ENCODE peak calls at places on chromosome 7, in seven cellular contexts. Z, D, X, P, M, Q and A are unnamed samples.

GRCh38 chr7:84042110-84042539 is 152.5 kb downstream of the SEMA3A start:
- DNase-seq in Z (no peak), D (no peak), X (no peak), P (no peak), M (peak; percentile 26), Q (no peak), A (no peak)

GRCh38 chr7:70044525-70044924 is 446.2 kb downstream of the AUTS2 start:
- DNase-seq in Z (no peak), D (no peak), X (no peak), P (no peak), M (no peak), Q (no peak), A (no peak)

GRCh38 chr7:116542618-116543017 is 17.8 kb downstream of the CAV1 start:
- DNase-seq in Z (no peak), D (no peak), X (no peak), P (no peak), M (no peak), Q (no peak), A (no peak)

GRCh38 chr7:29485376-29486190 is 78.1 kb upstream of the PRR15 start:
- DNase-seq in Z (no peak), D (no peak), X (no peak), P (no peak), M (no peak), Q (no peak), A (no peak)

GRCh38 chr7:44534501-44534900 is 6.6 kb downstream of the NPC1L1 start:
- DNase-seq in Z (no peak), D (no peak), X (no peak), P (no peak), M (no peak), Q (peak; percentile 42), A (no peak)

GRCh38 chr7:115226410-115226809 is 304.5 kb downstream of the MDFIC start:
- DNase-seq in Z (no peak), D (no peak), X (no peak), P (no peak), M (no peak), Q (no peak), A (no peak)

GRCh38 chr7:104922187-104923009 is 91.6 kb upstream of the KMT2E start:
- DNase-seq in Z (no peak), D (no peak), X (no peak), P (no peak), M (no peak), Q (no peak), A (no peak)

GRCh38 chr7:11434371-11434770 is 397.6 kb downstream of the THSD7A start:
- DNase-seq in Z (no peak), D (no peak), X (no peak), P (no peak), M (no peak), Q (no peak), A (no peak)

GRCh38 chr7:155998766-155999630 is 186.7 kb upstream of the SHH start:
- DNase-seq in Z (no peak), D (no peak), X (no peak), P (peak; percentile 49), M (no peak), Q (no peak), A (no peak)

GRCh38 chr7:47221826-47222225 is 360.1 kb downstream of the TNS3 start:
- DNase-seq in Z (no peak), D (no peak), X (no peak), P (no peak), M (no peak), Q (no peak), A (no peak)

GRCh38 chr7:21911341-21911875 is 34.3 kb downstream of the CDCA7L start:
- DNase-seq in Z (no peak), D (no peak), X (no peak), P (no peak), M (no peak), Q (no peak), A (no peak)

GRCh38 chr7:79132844-79133451 is 320.5 kb downstream of the MAGI2 start:
- DNase-seq in Z (no peak), D (no peak), X (no peak), P (no peak), M (no peak), Q (no peak), A (no peak)

GRCh38 chr7:104267701-104268368 is 60.0 kb upstream of the ORC5 start:
- DNase-seq in Z (no peak), D (no peak), X (no peak), P (no peak), M (no peak), Q (no peak), A (no peak)

GRCh38 chr7:90857595-90857994 is 261.5 kb downstream of the CDK14 start:
- DNase-seq in Z (no peak), D (no peak), X (no peak), P (no peak), M (no peak), Q (peak; percentile 38), A (no peak)

GRCh38 chr7:129690701-129691100 is 79.2 kb downstream of the NRF1 start:
- DNase-seq in Z (no peak), D (no peak), X (no peak), P (no peak), M (no peak), Q (no peak), A (no peak)

GRCh38 chr7:135164357-135165021 is 6.0 kb downstream of the CYREN start:
- DNase-seq in Z (no peak), D (peak; percentile 71), X (peak; percentile 87), P (no peak), M (no peak), Q (peak; percentile 44), A (no peak)

GRCh38 chr7:116780966-116781365 is 81.4 kb upstream of the CAPZA2 start:
- DNase-seq in Z (peak; percentile 48), D (no peak), X (no peak), P (peak; percentile 61), M (peak; percentile 85), Q (peak; percentile 86), A (no peak)

GRCh38 chr7:21426958-21427860 is 674 bp upstream of the SP4 start:
- DNase-seq in Z (peak; percentile 99), D (peak; percentile 99), X (peak; percentile 98), P (peak; percentile 98), M (peak; percentile 99), Q (peak; percentile 99), A (peak; percentile 99)

GRCh38 chr7:134690614-134691504 is 44.2 kb downstream of the BPGM start:
- DNase-seq in Z (no peak), D (no peak), X (no peak), P (no peak), M (no peak), Q (no peak), A (no peak)

GRCh38 chr7:24757799-24758275 is 573 bp upstream of the GSDME start:
- DNase-seq in Z (no peak), D (no peak), X (no peak), P (no peak), M (no peak), Q (peak; percentile 10), A (no peak)

DNA sequence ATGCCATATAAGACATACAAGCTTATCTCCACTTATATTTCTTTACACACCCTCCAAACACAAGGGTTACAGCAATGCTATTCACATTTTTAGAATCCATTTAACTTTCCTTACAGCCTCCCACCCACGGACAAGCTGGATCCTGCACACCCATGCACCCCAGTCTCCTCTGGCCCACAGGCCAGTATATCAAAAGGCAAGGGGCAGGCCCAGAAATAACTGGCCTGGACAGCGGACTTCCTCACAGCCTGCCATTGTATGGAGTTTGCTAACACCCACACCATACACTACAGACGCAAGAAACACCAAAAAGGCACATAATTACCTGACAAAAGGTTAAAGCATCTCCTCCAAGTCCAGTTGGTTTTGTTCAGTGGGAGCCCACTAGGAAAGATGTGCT is 12.0 kb downstream of the HOXA4 start:
- DNase-seq in Z (no peak), D (no peak), X (no peak), P (no peak), M (no peak), Q (no peak), A (no peak)
- H3K27me3 ChIP-seq in Z (peaks cover 20% of the 10 kb centered on the region), D (peaks cover 41% of the 10 kb centered on the region), X (no peaks in the 10 kb centered on the region), P (no peaks in the 10 kb centered on the region), M (peaks cover 92% of the 10 kb centered on the region), Q (peaks cover 45% of the 10 kb centered on the region), A (no peaks in the 10 kb centered on the region)

GRCh38 chr7:55006499-55006898 is 12.3 kb upstream of the EGFR start:
- DNase-seq in Z (no peak), D (no peak), X (no peak), P (no peak), M (no peak), Q (no peak), A (no peak)
- TF ChIP-seq CTCF in Z (no peak), D (no peak), X (no peak), P (no peak), M (no peak), Q (no peak), A (no peak)

DNA sequence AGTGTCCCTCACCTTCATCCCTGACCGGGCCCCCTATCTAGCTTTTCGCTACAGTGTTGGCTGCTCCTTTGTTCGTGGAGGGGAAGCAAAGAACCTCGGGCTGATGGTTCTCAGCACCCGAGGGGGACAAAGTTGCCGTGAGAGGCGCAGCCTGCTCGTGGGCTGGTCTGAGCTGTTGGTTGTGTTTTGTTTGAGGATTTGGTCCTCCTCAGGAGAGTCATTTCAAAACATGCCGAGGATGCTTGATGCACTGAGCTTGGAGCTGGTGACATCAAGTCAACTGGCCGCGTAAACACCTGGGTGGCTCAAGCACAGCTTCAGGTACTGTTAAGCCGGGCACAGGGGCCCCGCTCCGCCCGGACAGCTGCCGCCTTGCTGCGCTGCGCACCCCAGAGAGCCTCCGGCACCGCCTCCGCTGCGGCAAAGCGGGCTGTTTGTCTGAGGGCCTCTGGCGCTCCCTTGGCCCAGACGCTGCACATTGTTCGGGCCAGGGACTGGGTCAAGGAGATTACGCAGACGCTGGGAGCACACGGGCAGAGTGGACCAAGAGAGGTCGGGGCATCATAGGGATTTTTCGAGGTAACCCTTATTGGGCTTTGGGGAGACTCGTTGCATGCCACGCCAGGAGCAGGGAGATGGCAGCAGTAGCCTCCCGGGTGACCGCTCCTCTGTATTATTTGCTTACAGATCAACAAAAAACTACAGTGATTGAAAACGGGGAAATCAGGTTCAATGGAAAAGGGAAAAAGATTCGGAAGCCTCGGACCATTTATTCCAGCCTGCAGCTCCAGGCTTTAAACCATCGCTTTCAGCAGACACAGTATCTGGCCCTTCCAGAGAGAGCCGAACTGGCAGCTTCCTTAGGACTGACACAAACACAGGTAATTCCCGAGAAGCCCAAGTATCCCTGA is 1.9 kb downstream of the DLX6 start:
- DNase-seq in Z (no peak), D (no peak), X (no peak), P (no peak), M (no peak), Q (no peak), A (no peak)
- H3K27ac ChIP-seq in Z (no peak overlapping the region), D (no peak overlapping the region), X (no peak overlapping the region), P (no peak overlapping the region), M (no peak overlapping the region), Q (no peak overlapping the region), A (no peak overlapping the region)

GRCh38 chr7:157008206-157009169 is 2.0 kb downstream of the MNX1 start:
- DNase-seq in Z (no peak), D (no peak), X (no peak), P (no peak), M (no peak), Q (no peak), A (no peak)

GRCh38 chr7:157007470-157008066 is 2.9 kb downstream of the MNX1 start:
- DNase-seq in Z (no peak), D (no peak), X (no peak), P (no peak), M (peak; percentile 57), Q (no peak), A (no peak)

GRCh38 chr7:157010588-157011332 is at the start of gene MNX1:
- DNase-seq in Z (peak; percentile 88), D (no peak), X (peak; percentile 23), P (no peak), M (peak; percentile 91), Q (peak; percentile 96), A (no peak)

GRCh38 chr7:157009778-157010587 is 480 bp downstream of the MNX1 start:
- DNase-seq in Z (no peak), D (no peak), X (no peak), P (no peak), M (no peak), Q (no peak), A (no peak)

GRCh38 chr7:157009170-157009777 is 1.2 kb downstream of the MNX1 start:
- DNase-seq in Z (no peak), D (no peak), X (no peak), P (no peak), M (peak; percentile 59), Q (peak; percentile 71), A (no peak)
- H3K27me3 ChIP-seq in Z (peaks cover 92% of the 10 kb centered on the region), D (peaks cover 68% of the 10 kb centered on the region), X (peaks cover 78% of the 10 kb centered on the region), P (peaks cover 91% of the 10 kb centered on the region), M (peaks cover 98% of the 10 kb centered on the region), Q (no peaks in the 10 kb centered on the region), A (peaks cover 77% of the 10 kb centered on the region)